ENCODE peak calls at places on chromosome 1, in four cellular contexts. One of them, this sample, is unnamed.

GRCh38 chr1:244834596-244835275 is 722 bp upstream of the COX20 start:
- DNase-seq in K562: no peak
- DNase-seq in H1: peak; percentile 44
- DNase-seq in GM12878: peak; percentile 88
- DNase-seq in this sample: peak; percentile 91

GRCh38 chr1:87939486-87939885 is 610.8 kb downstream of the LMO4 start:
- DNase-seq in K562: no peak
- DNase-seq in H1: no peak
- DNase-seq in GM12878: no peak
- DNase-seq in this sample: no peak

GRCh38 chr1:168861421-168862023 is 132.5 kb upstream of the DPT start:
- DNase-seq in K562: no peak
- DNase-seq in H1: no peak
- DNase-seq in GM12878: no peak
- DNase-seq in this sample: peak; percentile 69

GRCh38 chr1:234955107-234955731 is 173.4 kb downstream of the TOMM20 start:
- DNase-seq in K562: no peak
- DNase-seq in H1: no peak
- DNase-seq in GM12878: no peak
- DNase-seq in this sample: no peak

GRCh38 chr1:77762072-77762476 is 2.4 kb upstream of the USP33 start:
- DNase-seq in K562: peak; percentile 24
- DNase-seq in H1: no peak
- DNase-seq in GM12878: no peak
- DNase-seq in this sample: peak; percentile 33

GRCh38 chr1:156766288-156767100 is 841 bp upstream of the PRCC start:
- DNase-seq in K562: no peak
- DNase-seq in H1: no peak
- DNase-seq in GM12878: no peak
- DNase-seq in this sample: no peak

GRCh38 chr1:44084998-44085675 is 33.5 kb upstream of the KLF17 start:
- DNase-seq in K562: no peak
- DNase-seq in H1: no peak
- DNase-seq in GM12878: no peak
- DNase-seq in this sample: no peak

GRCh38 chr1:159877695-159878444 is 15.4 kb upstream of the VSIG8 start:
- DNase-seq in K562: no peak
- DNase-seq in H1: no peak
- DNase-seq in GM12878: no peak
- DNase-seq in this sample: no peak

GRCh38 chr1:242629396-242629795 is 104.9 kb upstream of the PLD5 start:
- DNase-seq in K562: no peak
- DNase-seq in H1: no peak
- DNase-seq in GM12878: no peak
- DNase-seq in this sample: no peak

GRCh38 chr1:18949689-18950414 is 6.6 kb downstream of the IFFO2 start:
- DNase-seq in K562: no peak
- DNase-seq in H1: no peak
- DNase-seq in GM12878: no peak
- DNase-seq in this sample: peak; percentile 48

GRCh38 chr1:63732666-63733065 is 41.2 kb upstream of the ROR1 start:
- DNase-seq in K562: no peak
- DNase-seq in H1: no peak
- DNase-seq in GM12878: no peak
- DNase-seq in this sample: no peak

GRCh38 chr1:180507826-180508724 is 5.7 kb upstream of the ACBD6 start:
- DNase-seq in K562: peak; percentile 57
- DNase-seq in H1: no peak
- DNase-seq in GM12878: no peak
- DNase-seq in this sample: no peak
- TF ChIP-seq HDAC2 in K562: no peak
- TF ChIP-seq HDAC2 in H1: no peak
- TF ChIP-seq HDAC2 in GM12878: no peak
- TF ChIP-seq HDAC2 in this sample: no peak

DNA sequence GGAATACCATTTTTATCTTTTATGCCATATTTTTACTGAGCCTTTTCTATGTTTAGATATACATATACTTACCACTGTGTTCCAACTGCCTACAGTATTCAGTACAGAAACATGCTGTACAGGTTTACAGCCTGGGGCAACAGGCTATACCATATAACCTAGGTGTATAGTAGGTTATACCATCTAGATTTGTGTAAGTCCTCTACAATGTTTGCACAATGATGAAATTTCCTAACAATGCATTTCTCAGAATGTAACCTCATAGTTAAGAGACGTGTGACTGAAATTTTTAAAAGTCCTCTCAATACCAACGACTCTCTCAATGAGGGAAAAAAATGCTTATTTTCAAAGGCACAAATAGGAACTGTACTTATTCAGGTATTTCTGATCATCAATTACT is 21.7 kb downstream of the INTS7 start:
- DNase-seq in K562: no peak
- DNase-seq in H1: no peak
- DNase-seq in GM12878: no peak
- DNase-seq in this sample: peak; percentile 21
- TF ChIP-seq ATF3 in K562: no peak
- TF ChIP-seq ATF3 in H1: no peak
- TF ChIP-seq ATF3 in GM12878: no peak
- TF ChIP-seq ATF3 in this sample: no peak

GRCh38 chr1:209609403-209610377 is 26.2 kb downstream of the CAMK1G start:
- DNase-seq in K562: no peak
- DNase-seq in H1: no peak
- DNase-seq in GM12878: no peak
- DNase-seq in this sample: no peak

GRCh38 chr1:209610378-209610905 is 26.9 kb downstream of the CAMK1G start:
- DNase-seq in K562: no peak
- DNase-seq in H1: no peak
- DNase-seq in GM12878: no peak
- DNase-seq in this sample: no peak

GRCh38 chr1:209603877-209604276 is 20.4 kb downstream of the CAMK1G start:
- DNase-seq in K562: no peak
- DNase-seq in H1: no peak
- DNase-seq in GM12878: no peak
- DNase-seq in this sample: no peak

GRCh38 chr1:209607795-209608178 is 24.3 kb downstream of the CAMK1G start:
- DNase-seq in K562: no peak
- DNase-seq in H1: no peak
- DNase-seq in GM12878: no peak
- DNase-seq in this sample: no peak

DNA sequence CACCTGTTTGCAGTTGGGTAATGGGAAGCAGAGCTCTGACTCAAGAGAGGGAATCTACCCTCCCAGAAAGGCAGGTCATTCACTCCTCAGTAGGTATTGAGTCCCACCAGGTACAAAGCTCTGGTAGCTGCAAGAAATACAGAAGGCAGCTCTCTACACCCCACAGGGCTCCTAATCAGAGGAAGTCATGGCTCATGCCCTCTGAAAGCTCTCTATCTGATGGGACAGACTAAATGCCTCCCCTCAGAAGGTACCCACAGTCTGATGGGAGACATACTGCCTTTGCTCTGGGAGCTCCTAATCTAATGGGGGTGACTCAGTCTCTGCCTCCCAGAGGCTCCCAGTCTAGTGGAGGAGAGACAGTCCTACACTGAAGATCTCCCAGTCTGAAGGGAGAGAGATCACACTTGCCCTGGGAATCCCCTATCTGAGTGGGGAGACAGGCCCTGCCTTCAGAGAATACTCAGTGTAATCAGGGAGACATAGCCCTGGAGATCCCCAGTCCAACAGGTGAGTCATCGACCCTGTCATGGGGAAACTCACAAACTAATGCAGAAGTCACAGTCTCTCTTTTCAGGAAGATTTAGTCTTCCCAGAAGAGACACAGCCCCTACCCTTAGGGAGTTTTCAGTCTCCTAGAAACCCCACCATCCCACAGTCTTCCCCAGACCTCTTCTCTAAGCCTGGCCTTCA is 23.7 kb downstream of the CAMK1G start:
- DNase-seq in K562: no peak
- DNase-seq in H1: no peak
- DNase-seq in GM12878: peak; percentile 48
- DNase-seq in this sample: no peak
- TF ChIP-seq HDAC2 in K562: no peak
- TF ChIP-seq HDAC2 in H1: no peak
- TF ChIP-seq HDAC2 in GM12878: no peak
- TF ChIP-seq HDAC2 in this sample: no peak

GRCh38 chr1:32592953-32593352 is 53.7 kb downstream of the ZBTB8A start:
- DNase-seq in K562: no peak
- DNase-seq in H1: no peak
- DNase-seq in GM12878: no peak
- DNase-seq in this sample: no peak
- TF ChIP-seq ATF3 in K562: no peak
- TF ChIP-seq ATF3 in H1: no peak
- TF ChIP-seq ATF3 in GM12878: no peak
- TF ChIP-seq ATF3 in this sample: no peak

GRCh38 chr1:184408580-184408979 is 21.8 kb downstream of the C1orf21 start:
- DNase-seq in K562: no peak
- DNase-seq in H1: no peak
- DNase-seq in GM12878: no peak
- DNase-seq in this sample: no peak
- TF ChIP-seq HDAC2 in K562: no peak
- TF ChIP-seq HDAC2 in H1: no peak
- TF ChIP-seq HDAC2 in GM12878: no peak
- TF ChIP-seq HDAC2 in this sample: no peak

GRCh38 chr1:38005195-38006007 is at the start of gene FHL3:
- DNase-seq in K562: peak; percentile 95
- DNase-seq in H1: no peak
- DNase-seq in GM12878: no peak
- DNase-seq in this sample: peak; percentile 51

GRCh38 chr1:38009841-38010180 is 2.7 kb upstream of the UTP11 start:
- DNase-seq in K562: no peak
- DNase-seq in H1: no peak
- DNase-seq in GM12878: no peak
- DNase-seq in this sample: no peak

GRCh38 chr1:38013027-38013588 is 574 bp downstream of the UTP11 start:
- DNase-seq in K562: no peak
- DNase-seq in H1: no peak
- DNase-seq in GM12878: no peak
- DNase-seq in this sample: peak; percentile 49

GRCh38 chr1:38006008-38006828 is 904 bp upstream of the FHL3 start:
- DNase-seq in K562: no peak
- DNase-seq in H1: no peak
- DNase-seq in GM12878: no peak
- DNase-seq in this sample: no peak

GRCh38 chr1:38009088-38009840 is 3.3 kb upstream of the UTP11 start:
- DNase-seq in K562: peak; percentile 62
- DNase-seq in H1: no peak
- DNase-seq in GM12878: no peak
- DNase-seq in this sample: no peak
- TF ChIP-seq ATF3 in K562: no peak
- TF ChIP-seq ATF3 in H1: no peak
- TF ChIP-seq ATF3 in GM12878: no peak
- TF ChIP-seq ATF3 in this sample: no peak

GRCh38 chr1:106189780-106190179 is 866.7 kb upstream of the PRMT6 start:
- DNase-seq in K562: no peak
- DNase-seq in H1: no peak
- DNase-seq in GM12878: no peak
- DNase-seq in this sample: no peak

DNA sequence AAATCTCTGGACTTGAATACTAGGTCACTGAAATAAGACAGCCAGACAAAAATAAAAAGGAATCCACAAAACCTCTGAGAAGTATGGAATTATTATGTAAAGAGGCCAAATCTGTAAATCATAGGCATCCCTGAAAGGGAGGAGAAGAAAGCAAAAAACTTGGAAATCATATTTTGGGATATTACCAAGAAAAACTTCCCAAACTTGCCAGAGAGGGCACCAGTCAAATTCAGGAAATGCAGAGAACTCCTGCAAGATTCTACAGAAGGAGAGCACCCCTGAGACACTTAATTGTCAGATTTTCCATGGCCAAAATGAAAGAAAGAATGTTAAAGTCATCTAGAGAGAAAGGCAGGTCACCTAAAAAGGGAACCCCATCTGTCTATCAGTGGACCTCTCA is 862.3 kb upstream of the PRMT6 start:
- DNase-seq in K562: no peak
- DNase-seq in H1: no peak
- DNase-seq in GM12878: no peak
- DNase-seq in this sample: no peak
- TF ChIP-seq HDAC2 in K562: no peak
- TF ChIP-seq HDAC2 in H1: no peak
- TF ChIP-seq HDAC2 in GM12878: no peak
- TF ChIP-seq HDAC2 in this sample: no peak

GRCh38 chr1:205325334-205325884 is 3.9 kb upstream of the NUAK2 start:
- DNase-seq in K562: peak; percentile 65
- DNase-seq in H1: peak; percentile 67
- DNase-seq in GM12878: peak; percentile 37
- DNase-seq in this sample: peak; percentile 52
- TF ChIP-seq ATF3 in K562: no peak
- TF ChIP-seq ATF3 in H1: peak; percentile 21
- TF ChIP-seq ATF3 in GM12878: no peak
- TF ChIP-seq ATF3 in this sample: no peak